ENCODE peak calls at places on chromosomes 5 and 9, in ten cellular contexts. M is endodermal cell, E is SK-N-SH, O is fibroblast of mammary gland, U is kidney, L is fibroblast of pulmonary artery, T is psoas muscle, F is MM.1S, D is foreskin fibroblast, V is WERI-Rb-1. K is an unnamed sample.

GRCh38 chr5:84255318-84255717 is 129.4 kb downstream of the EDIL3 start:
- DNase-seq in M (no peak), E (peak), O (peak), U (no peak), L (peak), T (no peak), F (peak), D (no peak), V (no peak), K (no peak)

GRCh38 chr9:98766548-98766947 is 29.8 kb downstream of the ANKS6 start:
- DNase-seq in M (no peak), E (no peak), O (peak), U (no peak), L (peak), T (no peak), F (no peak), D (no peak), V (no peak), K (no peak)

GRCh38 chr5:84383816-84384603 is 670 bp downstream of the EDIL3 start:
- DNase-seq in M (peak), E (peak), O (peak), U (peak), L (peak), T (no peak), F (no peak), D (no peak), V (peak), K (peak)

GRCh38 chr5:166370928-166371690 is 1920.3 kb upstream of the WWC1 start:
- DNase-seq in M (no peak), E (no peak), O (peak), U (no peak), L (peak), T (no peak), F (peak), D (no peak), V (no peak), K (no peak)

GRCh38 chr9:114248274-114248673 is 74.6 kb upstream of the ORM1 start:
- DNase-seq in M (no peak), E (no peak), O (no peak), U (no peak), L (no peak), T (no peak), F (no peak), D (no peak), V (no peak), K (no peak)

GRCh38 chr5:2996248-2996647 is 244.8 kb upstream of the IRX2 start:
- DNase-seq in M (no peak), E (no peak), O (no peak), U (no peak), L (no peak), T (no peak), F (no peak), D (no peak), V (no peak), K (no peak)

GRCh38 chr5:59187772-59188347 is 605.0 kb downstream of the RAB3C start:
- DNase-seq in M (no peak), E (no peak), O (peak), U (no peak), L (peak), T (no peak), F (peak), D (peak), V (peak), K (no peak)

GRCh38 chr5:53877243-53877642 is 316.8 kb downstream of the NDUFS4 start:
- DNase-seq in M (no peak), E (no peak), O (peak), U (no peak), L (peak), T (no peak), F (no peak), D (peak), V (no peak), K (no peak)

GRCh38 chr9:3777137-3777536 is 251.3 kb upstream of the RFX3 start:
- DNase-seq in M (no peak), E (no peak), O (no peak), U (no peak), L (no peak), T (no peak), F (no peak), D (no peak), V (no peak), K (no peak)

GRCh38 chr5:72653586-72653985 is 146.4 kb upstream of the ZNF366 start:
- DNase-seq in M (no peak), E (peak), O (no peak), U (no peak), L (no peak), T (no peak), F (no peak), D (peak), V (no peak), K (no peak)

GRCh38 chr5:126723643-126724042 is 53.3 kb upstream of the LMNB1 start:
- DNase-seq in M (no peak), E (no peak), O (peak), U (no peak), L (peak), T (no peak), F (no peak), D (no peak), V (no peak), K (no peak)

GRCh38 chr5:154273028-154273617 is 82.6 kb downstream of the GALNT10 start:
- DNase-seq in M (peak), E (no peak), O (peak), U (no peak), L (peak), T (peak), F (peak), D (no peak), V (no peak), K (no peak)

GRCh38 chr5:470961-471749 is 28.2 kb downstream of the EXOC3 start:
- DNase-seq in M (peak), E (no peak), O (peak), U (peak), L (no peak), T (peak), F (no peak), D (no peak), V (peak), K (peak)

GRCh38 chr9:125476645-125477044 is 215.0 kb downstream of the GAPVD1 start:
- DNase-seq in M (no peak), E (no peak), O (no peak), U (no peak), L (no peak), T (no peak), F (no peak), D (no peak), V (no peak), K (no peak)

GRCh38 chr5:108461628-108462367 is 79.9 kb upstream of the FBXL17 start:
- DNase-seq in M (no peak), E (no peak), O (peak), U (no peak), L (peak), T (no peak), F (peak), D (peak), V (no peak), K (no peak)

GRCh38 chr9:83013867-83014605 is 48.9 kb downstream of the RASEF start:
- DNase-seq in M (no peak), E (no peak), O (peak), U (no peak), L (no peak), T (no peak), F (no peak), D (peak), V (no peak), K (no peak)

GRCh38 chr9:134585746-134586706 is 55.6 kb upstream of the COL5A1 start:
- DNase-seq in M (peak), E (no peak), O (peak), U (no peak), L (peak), T (no peak), F (no peak), D (peak), V (peak), K (peak)

GRCh38 chr5:103243665-103244064 is 14.9 kb upstream of the MACIR start:
- DNase-seq in M (no peak), E (no peak), O (no peak), U (no peak), L (peak), T (no peak), F (no peak), D (no peak), V (no peak), K (no peak)

GRCh38 chr5:36170869-36171424 is 19.0 kb downstream of the SKP2 start:
- DNase-seq in M (no peak), E (no peak), O (no peak), U (no peak), L (no peak), T (no peak), F (no peak), D (no peak), V (no peak), K (no peak)

GRCh38 chr9:90822866-90823265 is 21.2 kb downstream of the SYK start:
- DNase-seq in M (no peak), E (no peak), O (no peak), U (no peak), L (no peak), T (no peak), F (no peak), D (no peak), V (no peak), K (no peak)

GRCh38 chr9:91789941-91790340 is 160.1 kb downstream of the ROR2 start:
- DNase-seq in M (no peak), E (no peak), O (no peak), U (no peak), L (peak), T (no peak), F (no peak), D (no peak), V (no peak), K (peak)

GRCh38 chr9:124251605-124252366 is 6.0 kb upstream of the NEK6 start:
- DNase-seq in M (peak), E (no peak), O (peak), U (no peak), L (peak), T (no peak), F (no peak), D (peak), V (no peak), K (peak)

GRCh38 chr5:160619381-160619780 is 197.7 kb downstream of the PTTG1 start:
- DNase-seq in M (no peak), E (no peak), O (no peak), U (no peak), L (no peak), T (no peak), F (no peak), D (no peak), V (no peak), K (no peak)

GRCh38 chr5:83400712-83401111 is 70.8 kb upstream of the VCAN start:
- DNase-seq in M (no peak), E (no peak), O (no peak), U (no peak), L (no peak), T (no peak), F (no peak), D (no peak), V (no peak), K (no peak)

GRCh38 chr5:56148453-56148971 is 84.6 kb downstream of the ANKRD55 start:
- DNase-seq in M (no peak), E (no peak), O (no peak), U (no peak), L (no peak), T (no peak), F (peak), D (no peak), V (peak), K (no peak)

GRCh38 chr5:104080646-104081175 is 518.1 kb upstream of the NUDT12 start:
- DNase-seq in M (no peak), E (no peak), O (no peak), U (no peak), L (no peak), T (no peak), F (no peak), D (no peak), V (no peak), K (no peak)

GRCh38 chr9:104907278-104907951 is 20.5 kb downstream of the ABCA1 start:
- DNase-seq in M (peak), E (no peak), O (peak), U (no peak), L (peak), T (no peak), F (no peak), D (peak), V (no peak), K (no peak)

GRCh38 chr5:174100490-174100889 is 55.0 kb downstream of the NSG2 start:
- DNase-seq in M (peak), E (no peak), O (no peak), U (no peak), L (no peak), T (no peak), F (no peak), D (no peak), V (no peak), K (no peak)

GRCh38 chr5:139091439-139092156 is 106.6 kb downstream of the SIL1 start:
- DNase-seq in M (no peak), E (no peak), O (peak), U (no peak), L (peak), T (no peak), F (no peak), D (no peak), V (peak), K (no peak)

GRCh38 chr5:133508845-133509741 is 103.2 kb downstream of the FSTL4 start:
- DNase-seq in M (peak), E (no peak), O (peak), U (no peak), L (no peak), T (no peak), F (peak), D (peak), V (no peak), K (no peak)

GRCh38 chr9:109793921-109794320 is 13.9 kb downstream of the PALM2AKAP2 start:
- DNase-seq in M (no peak), E (no peak), O (no peak), U (no peak), L (no peak), T (no peak), F (no peak), D (no peak), V (no peak), K (no peak)

GRCh38 chr9:128125575-128126354 is 1.8 kb downstream of the PTGES2 start:
- DNase-seq in M (no peak), E (no peak), O (no peak), U (peak), L (no peak), T (peak), F (no peak), D (no peak), V (no peak), K (peak)

GRCh38 chr9:128122809-128123175 is 4.7 kb downstream of the PTGES2 start:
- DNase-seq in M (no peak), E (no peak), O (no peak), U (peak), L (no peak), T (peak), F (no peak), D (no peak), V (no peak), K (no peak)

GRCh38 chr9:128124451-128124850 is 3.1 kb downstream of the PTGES2 start:
- DNase-seq in M (no peak), E (no peak), O (no peak), U (peak), L (no peak), T (peak), F (no peak), D (no peak), V (no peak), K (peak)

GRCh38 chr9:128123451-128124080 is 4.0 kb downstream of the PTGES2 start:
- DNase-seq in M (no peak), E (no peak), O (no peak), U (peak), L (no peak), T (peak), F (no peak), D (no peak), V (no peak), K (peak)

GRCh38 chr9:128124873-128125574 is 2.5 kb downstream of the PTGES2 start:
- DNase-seq in M (peak), E (peak), O (peak), U (peak), L (peak), T (peak), F (no peak), D (peak), V (peak), K (peak)
- TF ChIP-seq CTCF in M (peak), E (peak), O (peak), U (peak), L (peak), T (peak), F (peak), D (peak), V (peak), K (peak)

DNA sequence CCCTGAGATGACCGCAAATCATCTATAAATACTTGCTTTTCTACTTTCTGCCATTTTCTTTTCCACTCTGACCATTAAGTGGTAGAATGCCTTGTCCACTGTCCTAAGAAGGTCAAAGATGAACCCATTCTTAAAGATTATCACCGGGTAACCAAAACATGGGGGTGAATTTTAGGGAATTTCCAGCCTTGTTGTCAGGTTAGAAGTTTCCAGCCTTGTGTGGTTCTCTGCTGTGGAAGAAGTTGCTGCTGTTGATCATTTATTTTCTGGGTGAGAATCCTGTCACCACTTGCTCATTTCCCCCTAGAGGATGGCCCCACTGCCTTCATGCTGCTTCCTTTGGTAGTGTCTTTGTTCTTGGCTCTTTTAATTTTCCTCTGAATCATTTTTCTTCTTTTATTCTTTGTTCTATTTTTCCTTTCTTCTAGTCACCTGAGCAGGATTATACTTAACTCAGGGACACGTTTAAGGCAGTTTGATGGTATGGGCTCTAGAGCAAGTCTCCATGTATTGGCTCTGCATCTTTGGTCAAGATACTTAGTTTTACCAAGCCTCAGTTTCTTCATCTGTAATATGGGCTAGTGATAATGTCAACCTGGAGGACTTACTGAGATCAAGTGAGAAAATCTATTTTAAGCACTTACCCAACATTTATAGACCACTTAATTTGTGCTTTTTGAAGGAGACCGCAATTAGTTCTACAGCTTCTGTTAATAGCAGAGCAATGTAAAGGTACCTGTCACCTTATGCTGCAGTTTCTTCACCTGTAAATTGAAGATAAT is 266.2 kb downstream of the ARHGAP26 start:
- DNase-seq in M (no peak), E (no peak), O (no peak), U (no peak), L (no peak), T (no peak), F (no peak), D (no peak), V (no peak), K (no peak)
- TF ChIP-seq CTCF in M (peak), E (no peak), O (no peak), U (no peak), L (no peak), T (no peak), F (no peak), D (no peak), V (no peak), K (no peak)

GRCh38 chr5:151923865-151924264 is 786 bp downstream of the GLRA1 start:
- DNase-seq in M (peak), E (peak), O (no peak), U (no peak), L (no peak), T (no peak), F (no peak), D (no peak), V (peak), K (no peak)
- TF ChIP-seq CTCF in M (peak), E (peak), O (peak), U (no peak), L (peak), T (no peak), F (no peak), D (peak), V (peak), K (peak)

GRCh38 chr9:17799383-17799782 is 220.5 kb downstream of the SH3GL2 start:
- DNase-seq in M (no peak), E (no peak), O (peak), U (no peak), L (peak), T (no peak), F (no peak), D (peak), V (no peak), K (no peak)

GRCh38 chr9:17795708-17796107 is 216.8 kb downstream of the SH3GL2 start:
- DNase-seq in M (no peak), E (no peak), O (peak), U (no peak), L (no peak), T (peak), F (no peak), D (no peak), V (no peak), K (no peak)

GRCh38 chr9:17789316-17789715 is 210.4 kb downstream of the SH3GL2 start:
- DNase-seq in M (no peak), E (no peak), O (no peak), U (no peak), L (no peak), T (no peak), F (no peak), D (no peak), V (no peak), K (no peak)

DNA sequence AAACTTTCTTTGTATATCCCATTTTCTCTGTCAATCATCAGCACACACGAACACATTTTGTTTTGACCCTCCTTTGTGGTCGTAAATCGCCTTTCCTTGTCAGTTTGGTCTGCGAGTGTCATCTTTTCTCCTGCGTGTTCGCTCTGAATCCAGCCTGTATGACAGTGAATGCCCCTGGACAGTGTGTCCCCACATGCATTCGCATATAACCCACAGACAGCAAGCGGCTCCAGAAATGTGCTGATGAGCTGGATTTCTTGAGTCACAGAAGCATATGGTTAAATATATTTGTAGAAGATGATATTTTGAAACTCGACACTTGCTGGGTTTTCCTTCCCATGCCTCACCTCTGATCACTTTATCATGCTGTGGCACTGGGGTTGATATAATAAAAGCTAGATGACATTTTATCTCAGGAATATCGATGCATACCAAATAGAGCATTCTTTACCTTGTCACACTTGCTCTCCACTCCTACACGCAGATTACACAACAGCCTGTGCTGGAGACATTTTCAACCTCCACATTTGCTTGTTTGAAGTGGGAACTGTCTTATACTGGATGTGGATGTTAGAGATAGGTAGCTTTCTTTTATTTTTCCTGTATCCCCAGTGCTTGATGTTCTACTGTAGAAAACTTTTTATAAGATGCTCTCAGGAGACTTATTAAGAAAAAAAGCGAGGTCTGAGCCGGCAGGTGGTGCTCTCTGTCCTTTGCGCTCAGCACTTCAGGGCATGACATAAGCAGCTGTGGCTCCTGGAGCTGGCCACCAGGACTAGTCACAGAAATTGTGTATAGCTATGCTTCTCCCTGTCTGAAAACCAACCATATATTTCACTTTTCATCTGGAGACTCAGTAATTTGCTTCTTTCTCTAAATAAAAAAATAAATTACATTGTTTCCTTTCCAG is 215.1 kb downstream of the SH3GL2 start:
- DNase-seq in M (peak), E (no peak), O (peak), U (no peak), L (peak), T (no peak), F (no peak), D (no peak), V (peak), K (no peak)
- TF ChIP-seq CTCF in M (peak), E (peak), O (peak), U (no peak), L (peak), T (no peak), F (no peak), D (peak), V (peak), K (peak)

GRCh38 chr9:107282759-107283620 is at the start of gene RAD23B:
- DNase-seq in M (peak), E (peak), O (peak), U (peak), L (peak), T (peak), F (peak), D (peak), V (peak), K (peak)

GRCh38 chr9:107280543-107280942 is 2.5 kb upstream of the RAD23B start:
- DNase-seq in M (no peak), E (no peak), O (peak), U (no peak), L (no peak), T (no peak), F (no peak), D (peak), V (no peak), K (no peak)

GRCh38 chr9:107282268-107282667 is 811 bp upstream of the RAD23B start:
- DNase-seq in M (no peak), E (peak), O (no peak), U (no peak), L (no peak), T (no peak), F (no peak), D (no peak), V (no peak), K (no peak)

GRCh38 chr9:107279084-107279483 is 4.0 kb upstream of the RAD23B start:
- DNase-seq in M (no peak), E (no peak), O (no peak), U (no peak), L (no peak), T (no peak), F (no peak), D (no peak), V (no peak), K (no peak)

GRCh38 chr9:107281164-107281563 is 1.9 kb upstream of the RAD23B start:
- DNase-seq in M (no peak), E (no peak), O (no peak), U (no peak), L (no peak), T (no peak), F (no peak), D (no peak), V (no peak), K (no peak)
- TF ChIP-seq CTCF in M (no peak), E (no peak), O (no peak), U (no peak), L (no peak), T (no peak), F (no peak), D (no peak), V (no peak), K (no peak)

K was measured in chondrocyte.